ENCODE peak calls at places on chromosomes 4 and X, in eight cellular contexts. Q is endothelial cell of umbilical vein, W is uterus, O is gastrocnemius medialis, M is pancreas, H is neural progenitor cell, P is AG04450, G is K562. E is an unnamed sample.

GRCh38 chr4:7310441-7310840 is 118.1 kb downstream of the SORCS2 start:
- DNase-seq in H (no peak), Q (no peak), M (peak; percentile 18), W (no peak), O (no peak), P (no peak), G (no peak), E (no peak)

GRCh38 chr4:18039113-18039512 is 17.6 kb upstream of the LCORL start:
- DNase-seq in O (no peak), P (no peak), G (no peak), W (no peak), M (no peak), Q (no peak), H (no peak), E (no peak)

GRCh38 chr4:114728426-114728825 is 129.8 kb downstream of the UGT8 start:
- DNase-seq in O (no peak), G (no peak), W (no peak), M (no peak), Q (no peak), H (peak; percentile 59), P (no peak), E (no peak)

GRCh38 chr4:98210293-98210692 is 50.9 kb upstream of the RAP1GDS1 start:
- DNase-seq in P (no peak), G (no peak), Q (no peak), W (no peak), O (no peak), M (no peak), H (no peak), E (no peak)

GRCh38 chr4:182536221-182536620 is 293.0 kb downstream of the TENM3 start:
- DNase-seq in W (no peak), H (peak; percentile 68), P (no peak), Q (no peak), O (no peak), G (no peak), M (no peak), E (no peak)

GRCh38 chr4:118171381-118171780 is 137.1 kb downstream of the NDST3 start:
- DNase-seq in W (no peak), M (no peak), O (no peak), P (no peak), H (no peak), Q (no peak), G (no peak), E (no peak)

GRCh38 chrX:53456254-53456653 is 22.1 kb upstream of the HSD17B10 start:
- DNase-seq in W (no peak), G (no peak), H (no peak), O (no peak), Q (no peak), P (no peak), M (no peak), E (no peak)

GRCh38 chr4:92334716-92335350 is 31.1 kb downstream of the GRID2 start:
- DNase-seq in H (no peak), O (no peak), W (no peak), P (no peak), M (no peak), G (no peak), Q (no peak), E (no peak)

GRCh38 chr4:6926681-6927478 is 17.3 kb downstream of the TBC1D14 start:
- DNase-seq in P (no peak), M (no peak), Q (no peak), G (peak; percentile 80), W (no peak), H (no peak), O (no peak), E (no peak)

GRCh38 chrX:13014111-13015094 is 30.0 kb downstream of the FAM9C start:
- DNase-seq in G (no peak), H (no peak), O (no peak), P (no peak), M (no peak), Q (no peak), W (no peak), E (peak; percentile 47)

GRCh38 chrX:136431625-136432024 is 56.1 kb upstream of the BRS3 start:
- DNase-seq in O (no peak), G (no peak), M (no peak), W (no peak), H (no peak), P (no peak), Q (no peak), E (no peak)

GRCh38 chr4:183266386-183266785 is 53.7 kb downstream of the CLDN22 start:
- DNase-seq in G (no peak), H (no peak), W (no peak), Q (no peak), O (no peak), P (no peak), M (no peak), E (no peak)

GRCh38 chr4:4625488-4625887 is 83.6 kb upstream of the STX18 start:
- DNase-seq in M (no peak), Q (no peak), O (no peak), G (no peak), P (peak; percentile 29), W (no peak), H (no peak), E (no peak)

GRCh38 chrX:45515262-45516215 is 314.9 kb upstream of the DIPK2B start:
- DNase-seq in M (no peak), G (no peak), Q (peak; percentile 67), H (peak; percentile 49), W (peak; percentile 87), O (peak; percentile 71), P (peak; percentile 80), E (peak; percentile 52)

GRCh38 chr4:54382623-54383022 is 153.5 kb downstream of the PDGFRA start:
- DNase-seq in G (no peak), H (no peak), Q (no peak), W (no peak), O (no peak), M (no peak), P (no peak), E (no peak)

GRCh38 chr4:54384152-54384551 is 155.1 kb downstream of the PDGFRA start:
- DNase-seq in O (no peak), W (no peak), Q (no peak), P (no peak), M (no peak), H (no peak), G (no peak), E (no peak)

GRCh38 chr4:54372951-54373350 is 143.9 kb downstream of the PDGFRA start:
- DNase-seq in H (no peak), Q (no peak), G (no peak), O (no peak), M (no peak), P (no peak), W (no peak), E (no peak)

DNA sequence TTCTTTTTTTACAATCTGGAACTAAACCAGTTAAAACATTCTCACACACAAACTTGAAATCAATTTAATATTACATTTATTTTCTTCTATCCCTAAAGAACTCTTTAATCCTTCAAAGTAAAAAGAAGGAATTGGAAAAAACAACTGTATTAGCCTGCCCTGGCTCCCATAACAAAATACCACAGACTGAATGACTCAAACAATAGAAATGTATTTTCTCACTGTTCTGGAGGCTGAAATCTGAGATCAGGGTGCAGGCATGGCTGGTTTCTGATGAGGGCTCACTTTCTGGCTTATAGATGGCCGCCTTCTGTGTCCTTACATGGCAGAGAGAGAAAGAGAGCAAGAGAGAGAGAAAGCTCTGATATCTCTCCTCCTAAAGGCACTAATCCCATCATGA is 149.4 kb downstream of the PDGFRA start:
- DNase-seq in P (no peak), H (no peak), W (no peak), O (no peak), M (no peak), Q (no peak), G (no peak), E (no peak)
- H3K27ac ChIP-seq in P (no peak overlapping the region), H (no peak overlapping the region), W (no peak overlapping the region), O (no peak overlapping the region), M (no peak overlapping the region), Q (no peak overlapping the region), G (no peak overlapping the region), E (no peak overlapping the region)

GRCh38 chr4:10344824-10345223 is 112.4 kb downstream of the ZNF518B start:
- DNase-seq in W (no peak), O (no peak), M (no peak), H (no peak), P (no peak), Q (no peak), G (no peak), E (no peak)
- H3K27ac ChIP-seq in W (no peak overlapping the region), O (no peak overlapping the region), M (no peak overlapping the region), H (no peak overlapping the region), P (no peak overlapping the region), Q (no peak overlapping the region), G (peak overlapping the region; percentile 24), E (no peak overlapping the region)

GRCh38 chr4:158313566-158313965 is 103.3 kb downstream of the TMEM144 start:
- DNase-seq in W (no peak), M (no peak), O (no peak), G (no peak), H (no peak), P (no peak), Q (no peak), E (no peak)

GRCh38 chr4:158316264-158316663 is 106.0 kb downstream of the TMEM144 start:
- DNase-seq in W (no peak), Q (no peak), O (no peak), P (no peak), M (no peak), G (no peak), H (no peak), E (no peak)

GRCh38 chr4:158319880-158320279 is 109.6 kb downstream of the TMEM144 start:
- DNase-seq in P (no peak), O (no peak), W (no peak), H (no peak), M (peak; percentile 25), G (no peak), Q (no peak), E (no peak)

GRCh38 chr4:158314756-158315487 is 104.6 kb downstream of the TMEM144 start:
- DNase-seq in G (no peak), Q (peak; percentile 84), P (peak; percentile 90), M (no peak), O (no peak), H (no peak), W (no peak), E (peak; percentile 51)

DNA sequence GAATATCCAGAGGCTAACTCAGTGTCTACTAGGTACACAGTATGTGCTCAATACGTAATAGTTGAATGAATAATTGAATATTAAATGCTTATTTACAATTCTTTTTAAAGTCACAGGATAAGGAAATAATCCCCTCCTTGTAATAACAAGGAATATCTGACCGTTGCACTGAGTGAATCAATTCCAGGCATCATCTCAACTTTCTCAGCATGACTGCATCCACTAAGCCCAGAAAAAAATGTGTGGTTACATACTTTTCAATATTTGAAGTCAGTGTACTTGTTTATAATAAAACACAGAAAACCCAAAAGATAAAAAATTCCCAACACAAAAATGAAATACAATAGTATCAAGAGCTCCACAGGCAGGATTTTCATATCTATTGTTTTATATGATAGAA is 105.4 kb downstream of the TMEM144 start:
- DNase-seq in P (peak; percentile 47), H (no peak), G (no peak), W (no peak), Q (peak; percentile 13), O (no peak), M (no peak), E (no peak)
- H3K27ac ChIP-seq in P (no peak overlapping the region), H (no peak overlapping the region), G (no peak overlapping the region), W (peak overlapping the region; percentile 75), Q (no peak overlapping the region), O (no peak overlapping the region), M (no peak overlapping the region), E (peak overlapping the region; percentile 98)

GRCh38 chrX:131918839-131919238 is 104.3 kb upstream of the STK26 start:
- DNase-seq in P (no peak), Q (no peak), O (no peak), H (no peak), G (no peak), M (no peak), W (no peak), E (no peak)

GRCh38 chrX:131923614-131924250 is 99.4 kb upstream of the STK26 start:
- DNase-seq in G (peak; percentile 7), P (no peak), M (no peak), O (no peak), W (no peak), Q (no peak), H (no peak), E (no peak)
- H3K27ac ChIP-seq in G (no peak overlapping the region), P (no peak overlapping the region), M (no peak overlapping the region), O (no peak overlapping the region), W (no peak overlapping the region), Q (no peak overlapping the region), H (no peak overlapping the region), E (no peak overlapping the region)

E was measured in SJSA1.